ENCODE peak calls at places on chromosomes 4 and X, in ten cellular contexts. T is OCI-LY7, W is tibial nerve, Z is fibroblast of lung, M is cardiac muscle cell, H is lower lobe of right lung, D is K562, L is mesendoderm, P is PC-3, B is ovary. E is an unnamed sample. For H3K4me1, the result is how much of the 10 kb centered on the place peaks cover.

GRCh38 chr4:172850838-172851237 is 317.8 kb upstream of the GALNT7 start:
- DNase-seq in T (no peak), W (no peak), Z (peak), M (peak), H (no peak), D (no peak), L (no peak), P (peak), B (no peak), E (no peak)

GRCh38 chr4:110175634-110176033 is 22.8 kb downstream of the ELOVL6 start:
- DNase-seq in T (no peak), W (no peak), Z (no peak), M (no peak), H (no peak), D (no peak), L (no peak), P (peak), B (no peak), E (no peak)

GRCh38 chr4:825969-826330 is at the start of gene CPLX1:
- DNase-seq in T (peak), W (no peak), Z (no peak), M (no peak), H (peak), D (peak), L (peak), P (peak), B (no peak), E (peak)

GRCh38 chr4:786074-786741 is 39.7 kb downstream of the CPLX1 start:
- DNase-seq in T (no peak), W (no peak), Z (no peak), M (no peak), H (no peak), D (no peak), L (no peak), P (no peak), B (peak), E (peak)

GRCh38 chrX:41352329-41352801 is 18.4 kb downstream of the DDX3X start:
- DNase-seq in T (no peak), W (no peak), Z (no peak), M (no peak), H (no peak), D (no peak), L (no peak), P (peak), B (no peak), E (no peak)

GRCh38 chr4:147340111-147340510 is 140.8 kb upstream of the EDNRA start:
- DNase-seq in T (no peak), W (no peak), Z (peak), M (peak), H (no peak), D (no peak), L (no peak), P (peak), B (no peak), E (no peak)

GRCh38 chr4:17275836-17276235 is 236.1 kb downstream of the QDPR start:
- DNase-seq in T (no peak), W (no peak), Z (no peak), M (no peak), H (no peak), D (no peak), L (no peak), P (no peak), B (no peak), E (no peak)

GRCh38 chrX:39445336-39445735 is 644.1 kb downstream of the MID1IP1 start:
- DNase-seq in T (peak), W (no peak), Z (no peak), M (peak), H (no peak), D (no peak), L (peak), P (peak), B (no peak), E (no peak)

GRCh38 chr4:107825072-107825789 is 499 bp downstream of the SGMS2 start:
- DNase-seq in T (no peak), W (peak), Z (peak), M (peak), H (peak), D (peak), L (peak), P (peak), B (no peak), E (peak)

GRCh38 chrX:26922278-26922677 is 540.9 kb downstream of the PPP4R3C start:
- DNase-seq in T (no peak), W (no peak), Z (peak), M (no peak), H (no peak), D (no peak), L (no peak), P (peak), B (no peak), E (no peak)

GRCh38 chrX:80014141-80014940 is at the start of gene TBX22:
- DNase-seq in T (no peak), W (no peak), Z (no peak), M (no peak), H (no peak), D (no peak), L (peak), P (no peak), B (no peak), E (no peak)

GRCh38 chrX:8845060-8845459 is 43.9 kb upstream of the FAM9A start:
- DNase-seq in T (no peak), W (no peak), Z (peak), M (peak), H (no peak), D (peak), L (peak), P (peak), B (no peak), E (no peak)

GRCh38 chr4:160523236-160523635 is 1420.4 kb downstream of the RAPGEF2 start:
- DNase-seq in T (no peak), W (no peak), Z (no peak), M (no peak), H (no peak), D (no peak), L (no peak), P (peak), B (no peak), E (no peak)

GRCh38 chr4:104500452-104500851 is 5.8 kb upstream of the CXXC4 start:
- DNase-seq in T (no peak), W (no peak), Z (no peak), M (no peak), H (peak), D (no peak), L (no peak), P (no peak), B (no peak), E (peak)

GRCh38 chr4:73828945-73829344 is 7.5 kb upstream of the CXCL6 start:
- DNase-seq in T (no peak), W (no peak), Z (peak), M (peak), H (no peak), D (no peak), L (no peak), P (no peak), B (no peak), E (no peak)

GRCh38 chrX:136652822-136653723 is 5.1 kb downstream of the CD40LG start:
- DNase-seq in T (no peak), W (peak), Z (no peak), M (no peak), H (no peak), D (no peak), L (no peak), P (no peak), B (no peak), E (no peak)

GRCh38 chr4:99300934-99301333 is 10.1 kb upstream of the ADH1A start:
- DNase-seq in T (no peak), W (peak), Z (peak), M (peak), H (peak), D (no peak), L (no peak), P (peak), B (peak), E (peak)

GRCh38 chr4:77156912-77157858 is at the start of gene CCNG2:
- DNase-seq in T (peak), W (peak), Z (peak), M (peak), H (peak), D (peak), L (peak), P (peak), B (peak), E (peak)

GRCh38 chrX:48003367-48003757 is 427 bp downstream of the ZNF182 start:
- DNase-seq in T (peak), W (no peak), Z (no peak), M (no peak), H (no peak), D (peak), L (no peak), P (no peak), B (peak), E (peak)
- H3K27ac ChIP-seq in T (peak), W (peak), Z (peak), M (peak), H (peak), D (peak), L (no peak), P (no peak), B (no peak), E (no peak)

DNA sequence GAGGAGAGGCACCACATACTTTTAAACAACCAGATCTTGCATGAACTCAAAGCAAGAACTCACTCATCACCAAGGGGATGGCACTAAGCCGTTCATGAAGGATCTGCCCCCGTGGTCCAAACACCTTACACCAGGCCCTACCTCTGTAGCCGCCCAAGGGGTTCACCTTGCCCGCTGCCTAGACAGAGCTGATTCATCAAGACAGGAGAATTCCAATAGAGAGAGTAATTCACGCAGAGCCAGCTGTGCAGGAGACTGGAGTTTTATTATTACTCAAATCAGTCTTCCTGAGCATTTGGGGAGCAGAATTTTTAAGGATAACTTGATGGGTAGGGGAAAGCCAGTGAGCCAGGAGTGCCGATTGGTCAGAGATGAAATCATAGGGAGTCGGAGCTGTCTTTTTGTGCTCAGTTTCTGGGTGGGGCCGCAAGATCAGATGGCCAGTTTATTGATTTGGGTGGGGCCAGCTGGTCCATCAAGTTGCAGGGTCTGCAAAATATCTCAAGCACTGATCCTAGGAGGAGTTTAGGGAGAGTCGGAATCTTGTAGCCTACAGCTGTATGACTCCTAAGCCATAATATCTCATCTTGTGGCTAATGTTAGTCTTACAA is 364.7 kb downstream of the PCDH7 start:
- DNase-seq in T (no peak), W (no peak), Z (no peak), M (no peak), H (no peak), D (no peak), L (no peak), P (peak), B (no peak), E (no peak)
- H3K4me1 ChIP-seq in T (under half), W (under half), Z (under half), M (half or more), H (under half), D (under half), L (under half), P (under half), B (under half), E (under half)

GRCh38 chr4:151184523-151185458 is 85.4 kb downstream of the RPS3A start:
- DNase-seq in T (no peak), W (no peak), Z (peak), M (peak), H (no peak), D (no peak), L (peak), P (peak), B (no peak), E (no peak)
- H3K27ac ChIP-seq in T (no peak), W (peak), Z (no peak), M (no peak), H (no peak), D (no peak), L (no peak), P (peak), B (no peak), E (no peak)

GRCh38 chr4:57040510-57040909 is 61.8 kb downstream of the POLR2B start:
- DNase-seq in T (no peak), W (no peak), Z (no peak), M (no peak), H (no peak), D (no peak), L (no peak), P (no peak), B (no peak), E (no peak)
- H3K4me1 ChIP-seq in T (under half), W (under half), Z (under half), M (under half), H (under half), D (under half), L (under half), P (under half), B (under half), E (under half)

GRCh38 chr4:15375707-15376106 is 52.1 kb upstream of the C1QTNF7 start:
- DNase-seq in T (no peak), W (no peak), Z (peak), M (no peak), H (no peak), D (no peak), L (no peak), P (no peak), B (no peak), E (no peak)

GRCh38 chr4:15378055-15378454 is 49.8 kb upstream of the C1QTNF7 start:
- DNase-seq in T (no peak), W (no peak), Z (peak), M (peak), H (no peak), D (no peak), L (no peak), P (no peak), B (no peak), E (no peak)

GRCh38 chr4:15376594-15376993 is 51.2 kb upstream of the C1QTNF7 start:
- DNase-seq in T (no peak), W (no peak), Z (no peak), M (no peak), H (no peak), D (no peak), L (no peak), P (peak), B (no peak), E (no peak)

GRCh38 chr4:15374697-15375096 is 53.1 kb upstream of the C1QTNF7 start:
- DNase-seq in T (no peak), W (no peak), Z (peak), M (peak), H (no peak), D (no peak), L (no peak), P (no peak), B (no peak), E (no peak)

DNA sequence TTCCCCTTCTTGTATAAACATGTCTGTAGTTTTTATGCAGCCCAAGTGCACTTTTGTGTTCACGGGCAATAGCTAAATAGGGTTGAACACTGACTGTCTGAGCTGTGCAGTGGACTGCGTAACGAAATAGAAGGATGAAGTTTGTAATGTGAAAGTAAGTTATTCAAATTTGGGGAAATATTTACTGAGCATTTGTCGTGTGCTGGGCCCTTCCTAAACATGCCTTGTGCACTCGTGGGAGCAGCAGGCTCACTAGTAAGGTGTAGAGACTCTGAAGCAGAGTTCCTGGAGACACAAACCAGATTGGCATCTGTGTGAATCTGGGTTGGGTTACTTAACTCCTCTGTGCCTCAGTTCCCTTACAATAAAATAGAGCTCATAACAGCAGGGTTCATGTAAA is 51.7 kb upstream of the C1QTNF7 start:
- DNase-seq in T (no peak), W (no peak), Z (no peak), M (no peak), H (no peak), D (no peak), L (no peak), P (no peak), B (no peak), E (no peak)
- H3K27ac ChIP-seq in T (no peak), W (no peak), Z (peak), M (no peak), H (peak), D (no peak), L (no peak), P (no peak), B (no peak), E (no peak)

GRCh38 chr4:142350886-142351285 is 495.2 kb downstream of the INPP4B start:
- DNase-seq in T (no peak), W (no peak), Z (peak), M (peak), H (no peak), D (no peak), L (no peak), P (peak), B (no peak), E (no peak)
- H3K4me1 ChIP-seq in T (under half), W (under half), Z (under half), M (half or more), H (half or more), D (under half), L (under half), P (half or more), B (under half), E (under half)

GRCh38 chr4:153083447-153083921 is 120.8 kb upstream of the TRIM2 start:
- DNase-seq in T (peak), W (peak), Z (peak), M (peak), H (no peak), D (peak), L (peak), P (peak), B (peak), E (no peak)
- H3K27ac ChIP-seq in T (no peak), W (no peak), Z (no peak), M (no peak), H (no peak), D (no peak), L (no peak), P (no peak), B (no peak), E (no peak)

DNA sequence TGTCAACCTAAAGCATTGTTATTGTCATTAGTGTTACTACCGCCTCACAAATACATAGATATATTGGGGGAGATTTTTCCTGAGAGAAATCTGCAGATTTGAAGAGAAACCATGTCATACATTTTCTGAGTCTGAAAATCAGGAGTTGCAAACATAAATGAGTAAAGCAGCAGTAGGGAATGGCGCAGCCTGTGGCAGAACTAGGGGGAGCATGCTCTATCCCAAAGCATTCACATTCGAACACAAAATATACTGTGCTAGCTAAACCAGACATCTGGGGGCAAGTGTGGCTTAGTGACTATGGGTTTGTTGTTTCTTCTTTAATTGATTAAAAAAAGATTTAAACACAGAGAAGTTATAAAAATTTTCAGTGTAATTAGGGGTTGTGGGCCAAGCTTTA is 83.2 kb downstream of the CPE start:
- DNase-seq in T (no peak), W (no peak), Z (no peak), M (no peak), H (no peak), D (no peak), L (no peak), P (no peak), B (no peak), E (no peak)
- H3K4me1 ChIP-seq in T (under half), W (under half), Z (under half), M (under half), H (under half), D (under half), L (under half), P (under half), B (under half), E (under half)

DNA sequence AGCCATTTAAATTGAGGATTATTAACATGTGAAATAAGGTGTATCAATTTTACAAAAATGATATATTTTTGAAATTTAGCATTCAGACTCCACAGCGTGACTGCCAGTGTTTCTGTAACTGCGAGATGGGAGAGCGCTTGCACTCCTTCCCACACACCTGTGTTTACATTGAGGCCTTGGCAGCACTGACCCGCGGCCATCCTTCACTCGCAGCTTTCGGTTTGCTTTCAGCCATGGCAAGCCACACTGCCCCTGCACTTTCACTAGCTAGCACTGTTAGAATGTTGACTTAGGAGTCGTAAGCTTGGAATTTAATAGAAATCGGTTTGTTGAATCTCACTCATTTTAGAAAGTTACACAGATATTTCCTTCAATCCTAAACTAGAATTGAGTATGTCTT is 136.2 kb downstream of the CFAP299 start:
- DNase-seq in T (peak), W (no peak), Z (peak), M (peak), H (peak), D (no peak), L (peak), P (peak), B (peak), E (peak)
- H3K27ac ChIP-seq in T (no peak), W (no peak), Z (no peak), M (no peak), H (no peak), D (no peak), L (no peak), P (peak), B (no peak), E (no peak)

GRCh38 chrX:45806410-45807121 is 605.9 kb upstream of the DIPK2B start:
- DNase-seq in T (no peak), W (no peak), Z (peak), M (peak), H (no peak), D (no peak), L (peak), P (no peak), B (no peak), E (no peak)
- H3K4me1 ChIP-seq in T (under half), W (under half), Z (under half), M (under half), H (under half), D (under half), L (under half), P (under half), B (under half), E (under half)

E was measured in pancreas.